ENCODE peak calls at places on chromosomes 16 and 17, in nine cellular contexts. One of them, this sample, is unnamed.

GRCh38 chr16:69940676-69941075 is 10.5 kb upstream of the CLEC18A start:
- DNase-seq in fibroblast of the conjunctiva: no peak
- DNase-seq in RWPE1: no peak
- DNase-seq in mammary epithelial cell: no peak
- DNase-seq in EH: no peak
- DNase-seq in CD8-positive, alpha-beta memory T cell: no peak
- DNase-seq in epithelial cell of prostate: no peak
- DNase-seq in ELR: no peak
- DNase-seq in SW480: no peak
- DNase-seq in this sample: no peak

GRCh38 chr16:15882563-15882962 is 5.8 kb downstream of the CEP20 start:
- DNase-seq in fibroblast of the conjunctiva: no peak
- DNase-seq in RWPE1: no peak
- DNase-seq in mammary epithelial cell: no peak
- DNase-seq in EH: no peak
- DNase-seq in CD8-positive, alpha-beta memory T cell: no peak
- DNase-seq in epithelial cell of prostate: no peak
- DNase-seq in ELR: no peak
- DNase-seq in SW480: no peak
- DNase-seq in this sample: no peak

GRCh38 chr17:79619636-79620206 is 8.9 kb upstream of the RBFOX3 start:
- DNase-seq in fibroblast of the conjunctiva: no peak
- DNase-seq in RWPE1: no peak
- DNase-seq in mammary epithelial cell: no peak
- DNase-seq in EH: no peak
- DNase-seq in CD8-positive, alpha-beta memory T cell: no peak
- DNase-seq in epithelial cell of prostate: no peak
- DNase-seq in ELR: no peak
- DNase-seq in SW480: no peak
- DNase-seq in this sample: no peak

GRCh38 chr17:42361781-42362186 is 26.5 kb downstream of the STAT3 start:
- DNase-seq in fibroblast of the conjunctiva: no peak
- DNase-seq in RWPE1: no peak
- DNase-seq in mammary epithelial cell: no peak
- DNase-seq in EH: no peak
- DNase-seq in CD8-positive, alpha-beta memory T cell: peak
- DNase-seq in epithelial cell of prostate: no peak
- DNase-seq in ELR: no peak
- DNase-seq in SW480: peak
- DNase-seq in this sample: no peak

GRCh38 chr17:4742133-4742532 is 2.4 kb upstream of the CXCL16 start:
- DNase-seq in fibroblast of the conjunctiva: no peak
- DNase-seq in RWPE1: no peak
- DNase-seq in mammary epithelial cell: no peak
- DNase-seq in EH: no peak
- DNase-seq in CD8-positive, alpha-beta memory T cell: no peak
- DNase-seq in epithelial cell of prostate: no peak
- DNase-seq in ELR: no peak
- DNase-seq in SW480: no peak
- DNase-seq in this sample: no peak

GRCh38 chr16:47467501-47467900 is 6.4 kb downstream of the PHKB start:
- DNase-seq in fibroblast of the conjunctiva: no peak
- DNase-seq in RWPE1: no peak
- DNase-seq in mammary epithelial cell: no peak
- DNase-seq in EH: peak
- DNase-seq in CD8-positive, alpha-beta memory T cell: no peak
- DNase-seq in epithelial cell of prostate: no peak
- DNase-seq in ELR: peak
- DNase-seq in SW480: no peak
- DNase-seq in this sample: no peak

GRCh38 chr16:85350973-85351372 is 238.7 kb upstream of the CIBAR2 start:
- DNase-seq in fibroblast of the conjunctiva: peak
- DNase-seq in RWPE1: peak
- DNase-seq in mammary epithelial cell: peak
- DNase-seq in EH: peak
- DNase-seq in CD8-positive, alpha-beta memory T cell: no peak
- DNase-seq in epithelial cell of prostate: peak
- DNase-seq in ELR: peak
- DNase-seq in SW480: peak
- DNase-seq in this sample: peak

GRCh38 chr16:61148930-61149329 is 887.3 kb downstream of the CDH8 start:
- DNase-seq in fibroblast of the conjunctiva: no peak
- DNase-seq in RWPE1: peak
- DNase-seq in mammary epithelial cell: no peak
- DNase-seq in EH: no peak
- DNase-seq in CD8-positive, alpha-beta memory T cell: no peak
- DNase-seq in epithelial cell of prostate: no peak
- DNase-seq in ELR: no peak
- DNase-seq in SW480: peak
- DNase-seq in this sample: no peak

GRCh38 chr17:2853722-2854580 is 57.7 kb downstream of the RAP1GAP2 start:
- DNase-seq in fibroblast of the conjunctiva: no peak
- DNase-seq in RWPE1: peak
- DNase-seq in mammary epithelial cell: peak
- DNase-seq in EH: peak
- DNase-seq in CD8-positive, alpha-beta memory T cell: no peak
- DNase-seq in epithelial cell of prostate: no peak
- DNase-seq in ELR: peak
- DNase-seq in SW480: peak
- DNase-seq in this sample: no peak

GRCh38 chr16:73020409-73020884 is 27.5 kb downstream of the ZFHX3 start:
- DNase-seq in fibroblast of the conjunctiva: peak
- DNase-seq in RWPE1: peak
- DNase-seq in mammary epithelial cell: peak
- DNase-seq in EH: peak
- DNase-seq in CD8-positive, alpha-beta memory T cell: no peak
- DNase-seq in epithelial cell of prostate: peak
- DNase-seq in ELR: peak
- DNase-seq in SW480: peak
- DNase-seq in this sample: peak

GRCh38 chr17:81519284-81520020 is 6.9 kb upstream of the ACTG1 start:
- DNase-seq in fibroblast of the conjunctiva: no peak
- DNase-seq in RWPE1: peak
- DNase-seq in mammary epithelial cell: peak
- DNase-seq in EH: peak
- DNase-seq in CD8-positive, alpha-beta memory T cell: peak
- DNase-seq in epithelial cell of prostate: no peak
- DNase-seq in ELR: peak
- DNase-seq in SW480: peak
- DNase-seq in this sample: no peak

GRCh38 chr17:83064021-83064731 is 15.2 kb upstream of the METRNL start:
- DNase-seq in fibroblast of the conjunctiva: no peak
- DNase-seq in RWPE1: no peak
- DNase-seq in mammary epithelial cell: no peak
- DNase-seq in EH: no peak
- DNase-seq in CD8-positive, alpha-beta memory T cell: no peak
- DNase-seq in epithelial cell of prostate: no peak
- DNase-seq in ELR: no peak
- DNase-seq in SW480: no peak
- DNase-seq in this sample: no peak

GRCh38 chr17:70276931-70277330 is 107.6 kb downstream of the KCNJ2 start:
- DNase-seq in fibroblast of the conjunctiva: no peak
- DNase-seq in RWPE1: no peak
- DNase-seq in mammary epithelial cell: no peak
- DNase-seq in EH: no peak
- DNase-seq in CD8-positive, alpha-beta memory T cell: no peak
- DNase-seq in epithelial cell of prostate: no peak
- DNase-seq in ELR: peak
- DNase-seq in SW480: no peak
- DNase-seq in this sample: no peak

GRCh38 chr17:18185832-18186231 is 2.2 kb downstream of the ALKBH5 start:
- DNase-seq in fibroblast of the conjunctiva: no peak
- DNase-seq in RWPE1: no peak
- DNase-seq in mammary epithelial cell: no peak
- DNase-seq in EH: peak
- DNase-seq in CD8-positive, alpha-beta memory T cell: no peak
- DNase-seq in epithelial cell of prostate: no peak
- DNase-seq in ELR: peak
- DNase-seq in SW480: no peak
- DNase-seq in this sample: no peak

GRCh38 chr16:88568710-88569613 is 1.2 kb upstream of the ZC3H18 start:
- DNase-seq in fibroblast of the conjunctiva: no peak
- DNase-seq in RWPE1: no peak
- DNase-seq in mammary epithelial cell: no peak
- DNase-seq in EH: no peak
- DNase-seq in CD8-positive, alpha-beta memory T cell: no peak
- DNase-seq in epithelial cell of prostate: no peak
- DNase-seq in ELR: no peak
- DNase-seq in SW480: no peak
- DNase-seq in this sample: no peak

GRCh38 chr17:81803728-81804558 is at the start of gene GCGR:
- DNase-seq in fibroblast of the conjunctiva: no peak
- DNase-seq in RWPE1: no peak
- DNase-seq in mammary epithelial cell: no peak
- DNase-seq in EH: no peak
- DNase-seq in CD8-positive, alpha-beta memory T cell: no peak
- DNase-seq in epithelial cell of prostate: no peak
- DNase-seq in ELR: no peak
- DNase-seq in SW480: no peak
- DNase-seq in this sample: no peak

GRCh38 chr17:78387982-78388941 is 9.8 kb downstream of the PGS1 start:
- DNase-seq in fibroblast of the conjunctiva: no peak
- DNase-seq in RWPE1: no peak
- DNase-seq in mammary epithelial cell: no peak
- DNase-seq in EH: peak
- DNase-seq in CD8-positive, alpha-beta memory T cell: no peak
- DNase-seq in epithelial cell of prostate: no peak
- DNase-seq in ELR: peak
- DNase-seq in SW480: no peak
- DNase-seq in this sample: no peak

GRCh38 chr16:21625026-21625425 is 25.6 kb downstream of the METTL9 start:
- DNase-seq in fibroblast of the conjunctiva: no peak
- DNase-seq in RWPE1: no peak
- DNase-seq in mammary epithelial cell: no peak
- DNase-seq in EH: no peak
- DNase-seq in CD8-positive, alpha-beta memory T cell: no peak
- DNase-seq in epithelial cell of prostate: no peak
- DNase-seq in ELR: no peak
- DNase-seq in SW480: no peak
- DNase-seq in this sample: no peak

GRCh38 chr16:1193143-1193824 is 31.8 kb downstream of the TPSG1 start:
- DNase-seq in fibroblast of the conjunctiva: no peak
- DNase-seq in RWPE1: no peak
- DNase-seq in mammary epithelial cell: no peak
- DNase-seq in EH: no peak
- DNase-seq in CD8-positive, alpha-beta memory T cell: no peak
- DNase-seq in epithelial cell of prostate: no peak
- DNase-seq in ELR: no peak
- DNase-seq in SW480: peak
- DNase-seq in this sample: no peak

GRCh38 chr17:13351046-13351445 is 250.7 kb downstream of the HS3ST3A1 start:
- DNase-seq in fibroblast of the conjunctiva: no peak
- DNase-seq in RWPE1: no peak
- DNase-seq in mammary epithelial cell: peak
- DNase-seq in EH: peak
- DNase-seq in CD8-positive, alpha-beta memory T cell: no peak
- DNase-seq in epithelial cell of prostate: no peak
- DNase-seq in ELR: peak
- DNase-seq in SW480: no peak
- DNase-seq in this sample: no peak

GRCh38 chr17:79587421-79587820 is 23.4 kb downstream of the RBFOX3 start:
- DNase-seq in fibroblast of the conjunctiva: no peak
- DNase-seq in RWPE1: no peak
- DNase-seq in mammary epithelial cell: no peak
- DNase-seq in EH: no peak
- DNase-seq in CD8-positive, alpha-beta memory T cell: no peak
- DNase-seq in epithelial cell of prostate: no peak
- DNase-seq in ELR: no peak
- DNase-seq in SW480: no peak
- DNase-seq in this sample: no peak

GRCh38 chr17:1377334-1377733 is 22.7 kb downstream of the YWHAE start:
- DNase-seq in fibroblast of the conjunctiva: no peak
- DNase-seq in RWPE1: no peak
- DNase-seq in mammary epithelial cell: no peak
- DNase-seq in EH: no peak
- DNase-seq in CD8-positive, alpha-beta memory T cell: no peak
- DNase-seq in epithelial cell of prostate: no peak
- DNase-seq in ELR: no peak
- DNase-seq in SW480: no peak
- DNase-seq in this sample: no peak

GRCh38 chr16:86726340-86726739 is 148.0 kb downstream of the FOXL1 start:
- DNase-seq in fibroblast of the conjunctiva: no peak
- DNase-seq in RWPE1: no peak
- DNase-seq in mammary epithelial cell: no peak
- DNase-seq in EH: no peak
- DNase-seq in CD8-positive, alpha-beta memory T cell: no peak
- DNase-seq in epithelial cell of prostate: no peak
- DNase-seq in ELR: no peak
- DNase-seq in SW480: no peak
- DNase-seq in this sample: no peak

GRCh38 chr16:71671165-71671564 is 45.2 kb downstream of the MARVELD3 start:
- DNase-seq in fibroblast of the conjunctiva: no peak
- DNase-seq in RWPE1: no peak
- DNase-seq in mammary epithelial cell: no peak
- DNase-seq in EH: no peak
- DNase-seq in CD8-positive, alpha-beta memory T cell: no peak
- DNase-seq in epithelial cell of prostate: no peak
- DNase-seq in ELR: no peak
- DNase-seq in SW480: no peak
- DNase-seq in this sample: no peak

GRCh38 chr16:68954871-68955635 is 111.7 kb downstream of the TANGO6 start:
- DNase-seq in fibroblast of the conjunctiva: no peak
- DNase-seq in RWPE1: no peak
- DNase-seq in mammary epithelial cell: no peak
- DNase-seq in EH: no peak
- DNase-seq in CD8-positive, alpha-beta memory T cell: no peak
- DNase-seq in epithelial cell of prostate: no peak
- DNase-seq in ELR: no peak
- DNase-seq in SW480: no peak
- DNase-seq in this sample: no peak

GRCh38 chr16:66502020-66502913 is 47.7 kb downstream of the TK2 start:
- DNase-seq in fibroblast of the conjunctiva: peak
- DNase-seq in RWPE1: peak
- DNase-seq in mammary epithelial cell: no peak
- DNase-seq in EH: peak
- DNase-seq in CD8-positive, alpha-beta memory T cell: no peak
- DNase-seq in epithelial cell of prostate: no peak
- DNase-seq in ELR: peak
- DNase-seq in SW480: no peak
- DNase-seq in this sample: no peak

GRCh38 chr16:30151091-30151490 is 28.1 kb upstream of the MAPK3 start:
- DNase-seq in fibroblast of the conjunctiva: no peak
- DNase-seq in RWPE1: no peak
- DNase-seq in mammary epithelial cell: no peak
- DNase-seq in EH: no peak
- DNase-seq in CD8-positive, alpha-beta memory T cell: no peak
- DNase-seq in epithelial cell of prostate: no peak
- DNase-seq in ELR: no peak
- DNase-seq in SW480: no peak
- DNase-seq in this sample: no peak

GRCh38 chr16:12903325-12904040 is 2.1 kb downstream of the SHISA9 start:
- DNase-seq in fibroblast of the conjunctiva: no peak
- DNase-seq in RWPE1: no peak
- DNase-seq in mammary epithelial cell: no peak
- DNase-seq in EH: no peak
- DNase-seq in CD8-positive, alpha-beta memory T cell: no peak
- DNase-seq in epithelial cell of prostate: no peak
- DNase-seq in ELR: no peak
- DNase-seq in SW480: no peak
- DNase-seq in this sample: peak

GRCh38 chr17:13311301-13311700 is 290.4 kb downstream of the HS3ST3A1 start:
- DNase-seq in fibroblast of the conjunctiva: peak
- DNase-seq in RWPE1: no peak
- DNase-seq in mammary epithelial cell: peak
- DNase-seq in EH: peak
- DNase-seq in CD8-positive, alpha-beta memory T cell: no peak
- DNase-seq in epithelial cell of prostate: no peak
- DNase-seq in ELR: peak
- DNase-seq in SW480: no peak
- DNase-seq in this sample: no peak

GRCh38 chr17:78766225-78766624 is 15.8 kb downstream of the CYTH1 start:
- DNase-seq in fibroblast of the conjunctiva: no peak
- DNase-seq in RWPE1: no peak
- DNase-seq in mammary epithelial cell: peak
- DNase-seq in EH: no peak
- DNase-seq in CD8-positive, alpha-beta memory T cell: no peak
- DNase-seq in epithelial cell of prostate: no peak
- DNase-seq in ELR: no peak
- DNase-seq in SW480: no peak
- DNase-seq in this sample: no peak

This sample was measured in nucleus accumbens.